ENCODE peak calls at places on chromosomes 2 and 18, in five cellular contexts. B is HEK293T, U is NT2/D1, R is GM12878, W is HepG2. Q is an unnamed sample.

GRCh38 chr18:24014986-24015896 is 687 bp downstream of the TTC39C start:
- DNase-seq in B (peak), U (no peak), R (no peak), W (peak), Q (no peak)

GRCh38 chr2:128736689-128737545 is 418.2 kb upstream of the HS6ST1 start:
- DNase-seq in B (peak), U (peak), R (no peak), W (peak), Q (peak)

GRCh38 chr2:223054193-223054781 is 2.3 kb downstream of the KCNE4 start:
- DNase-seq in B (no peak), U (no peak), R (no peak), W (no peak), Q (no peak)

GRCh38 chr2:120424274-120424796 is 78.4 kb downstream of the INHBB start:
- DNase-seq in B (no peak), U (no peak), R (no peak), W (no peak), Q (peak)

GRCh38 chr2:2827237-2827636 is 496.2 kb upstream of the MYT1L start:
- DNase-seq in B (no peak), U (no peak), R (no peak), W (no peak), Q (peak)

GRCh38 chr18:2984703-2985261 is 28.2 kb downstream of the LPIN2 start:
- DNase-seq in B (no peak), U (no peak), R (no peak), W (peak), Q (no peak)

GRCh38 chr18:25282282-25282681 is 69.7 kb downstream of the ZNF521 start:
- DNase-seq in B (no peak), U (no peak), R (no peak), W (no peak), Q (no peak)

GRCh38 chr2:96687266-96687665 is 44.7 kb downstream of the FER1L5 start:
- DNase-seq in B (no peak), U (no peak), R (no peak), W (peak), Q (no peak)

GRCh38 chr18:9417081-9417841 is 58.1 kb upstream of the RALBP1 start:
- DNase-seq in B (peak), U (no peak), R (no peak), W (no peak), Q (no peak)

GRCh38 chr18:7207366-7207765 is 23.5 kb upstream of the LRRC30 start:
- DNase-seq in B (no peak), U (no peak), R (no peak), W (no peak), Q (no peak)

GRCh38 chr2:152019732-152020131 is 79.1 kb downstream of the CACNB4 start:
- DNase-seq in B (no peak), U (no peak), R (no peak), W (no peak), Q (no peak)

GRCh38 chr2:209661286-209661685 is 110.3 kb upstream of the UNC80 start:
- DNase-seq in B (no peak), U (peak), R (no peak), W (no peak), Q (no peak)

GRCh38 chr2:195368530-195369216 is 288.4 kb upstream of the SLC39A10 start:
- DNase-seq in B (no peak), U (no peak), R (no peak), W (no peak), Q (no peak)

GRCh38 chr2:144346229-144346628 is 173.7 kb downstream of the ZEB2 start:
- DNase-seq in B (no peak), U (no peak), R (no peak), W (no peak), Q (no peak)

GRCh38 chr2:98658816-98659486 is 50.6 kb downstream of the UNC50 start:
- DNase-seq in B (no peak), U (no peak), R (no peak), W (no peak), Q (no peak)

GRCh38 chr2:9478526-9478925 is 4.2 kb downstream of the IAH1 start:
- DNase-seq in B (no peak), U (no peak), R (no peak), W (no peak), Q (no peak)

GRCh38 chr2:15829091-15829801 is 111.1 kb upstream of the MYCN start:
- DNase-seq in B (no peak), U (no peak), R (no peak), W (no peak), Q (no peak)

GRCh38 chr2:216553841-216554240 is 55.2 kb downstream of the RPL37A start:
- DNase-seq in B (no peak), U (no peak), R (no peak), W (no peak), Q (no peak)

GRCh38 chr2:235300368-235301201 is 193.3 kb upstream of the AGAP1 start:
- DNase-seq in B (no peak), U (no peak), R (no peak), W (no peak), Q (no peak)

GRCh38 chr2:131055169-131056065 is 37.8 kb downstream of the FAM168B start:
- DNase-seq in B (no peak), U (no peak), R (no peak), W (no peak), Q (no peak)

GRCh38 chr18:37669991-37670534 is 104.5 kb upstream of the CELF4 start:
- DNase-seq in B (no peak), U (no peak), R (no peak), W (no peak), Q (no peak)

GRCh38 chr2:160315337-160315736 is 115.3 kb upstream of the ITGB6 start:
- DNase-seq in B (no peak), U (no peak), R (no peak), W (no peak), Q (no peak)

GRCh38 chr2:217666338-217666737 is 336.5 kb downstream of the TNS1 start:
- DNase-seq in B (no peak), U (no peak), R (no peak), W (no peak), Q (no peak)

GRCh38 chr18:53944721-53945120 is 279.7 kb downstream of the MBD2 start:
- DNase-seq in B (no peak), U (peak), R (no peak), W (no peak), Q (peak)

GRCh38 chr2:223451-223850 is 40.4 kb downstream of the SH3YL1 start:
- DNase-seq in B (no peak), U (no peak), R (no peak), W (no peak), Q (no peak)

GRCh38 chr2:174925046-174925784 is 80.0 kb downstream of the CHN1 start:
- DNase-seq in B (no peak), U (peak), R (no peak), W (no peak), Q (no peak)

GRCh38 chr2:84840306-84840705 is 40.6 kb downstream of the TRABD2A start:
- DNase-seq in B (no peak), U (no peak), R (no peak), W (no peak), Q (no peak)

GRCh38 chr2:162629085-162629484 is 209.5 kb downstream of the KCNH7 start:
- DNase-seq in B (no peak), U (no peak), R (no peak), W (no peak), Q (no peak)

GRCh38 chr18:51660316-51660715 is 462.8 kb upstream of the MEX3C start:
- DNase-seq in B (no peak), U (no peak), R (no peak), W (no peak), Q (no peak)

GRCh38 chr2:14927021-14927564 is 294.6 kb downstream of the LRATD1 start:
- DNase-seq in B (no peak), U (no peak), R (no peak), W (peak), Q (no peak)

GRCh38 chr18:12520442-12520992 is 112.8 kb downstream of the PRELID3A start:
- DNase-seq in B (no peak), U (no peak), R (no peak), W (no peak), Q (no peak)

GRCh38 chr2:36783276-36783675 is 86.8 kb downstream of the VIT start:
- DNase-seq in B (no peak), U (no peak), R (no peak), W (no peak), Q (no peak)

GRCh38 chr2:165163771-165164170 is 40.1 kb downstream of the SCN3A start:
- DNase-seq in B (no peak), U (no peak), R (no peak), W (no peak), Q (no peak)

GRCh38 chr18:76588591-76589303 is 93.7 kb upstream of the ZNF516 start:
- DNase-seq in B (no peak), U (no peak), R (no peak), W (no peak), Q (no peak)

GRCh38 chr2:65045651-65046050 is 10.6 kb upstream of the CEP68 start:
- DNase-seq in B (no peak), U (peak), R (no peak), W (no peak), Q (peak)

GRCh38 chr2:172426635-172427255 is 641 bp upstream of the ITGA6 start:
- DNase-seq in B (no peak), U (no peak), R (no peak), W (no peak), Q (no peak)

GRCh38 chr2:172423120-172423519 is 4.3 kb upstream of the ITGA6 start:
- DNase-seq in B (no peak), U (no peak), R (no peak), W (no peak), Q (no peak)

GRCh38 chr2:172427990-172428840 is 829 bp downstream of the ITGA6 start:
- DNase-seq in B (peak), U (peak), R (no peak), W (peak), Q (peak)

GRCh38 chr2:172427256-172427989 is at the start of gene ITGA6:
- DNase-seq in B (peak), U (peak), R (no peak), W (peak), Q (peak)

DNA sequence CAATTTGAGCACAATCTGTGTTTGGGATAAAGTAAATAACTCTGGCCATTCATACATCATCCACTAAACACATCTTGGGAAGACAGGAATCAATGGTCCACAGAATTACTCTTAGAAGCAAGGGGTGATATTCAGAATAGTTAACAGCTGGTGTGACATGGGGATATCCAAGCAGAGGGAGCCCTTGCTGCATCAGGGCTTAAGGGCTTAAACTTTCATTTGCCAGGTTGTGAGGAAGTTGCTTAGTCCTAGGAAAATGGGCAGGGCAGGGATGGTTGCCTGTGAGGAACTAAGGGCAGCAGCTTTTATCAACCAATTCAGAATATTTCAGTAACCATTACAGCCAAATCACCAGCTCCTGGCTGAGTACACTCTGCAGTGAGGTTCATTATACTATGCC is 2.0 kb upstream of the ITGA6 start:
- DNase-seq in B (no peak), U (no peak), R (no peak), W (no peak), Q (no peak)
- TF ChIP-seq SUZ12 in B (no peak), U (no peak), R (no peak), W (no peak), Q (no peak)

GRCh38 chr2:146477383-146477782 is 1367.4 kb upstream of the ACVR2A start:
- DNase-seq in B (no peak), U (no peak), R (no peak), W (no peak), Q (no peak)

DNA sequence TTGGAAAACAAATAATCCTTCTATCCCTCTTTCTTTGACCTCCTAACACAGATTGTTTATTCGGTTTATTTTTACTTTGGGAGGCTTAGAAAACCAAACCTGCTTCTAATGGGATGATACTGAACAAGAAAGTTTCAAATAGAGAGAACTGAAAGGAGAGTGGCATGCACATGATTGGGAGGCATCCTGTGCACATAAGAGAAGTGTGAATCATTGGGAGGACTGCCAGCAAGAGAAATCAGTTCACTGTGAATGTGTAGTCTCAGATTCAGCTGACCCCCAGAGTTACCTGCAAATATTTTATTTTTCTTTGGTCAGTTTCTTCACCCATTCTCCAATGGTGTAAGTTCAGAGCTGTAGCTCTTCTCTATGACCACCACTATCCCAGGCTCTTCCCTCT is 1363.2 kb upstream of the ACVR2A start:
- DNase-seq in B (no peak), U (no peak), R (no peak), W (no peak), Q (no peak)
- TF ChIP-seq SUZ12 in B (no peak), U (no peak), R (no peak), W (no peak), Q (no peak)

GRCh38 chr2:201234167-201235139 is 25.9 kb upstream of the CASP8 start:
- DNase-seq in B (no peak), U (no peak), R (no peak), W (no peak), Q (peak)

GRCh38 chr2:201237486-201238241 is 22.7 kb upstream of the CASP8 start:
- DNase-seq in B (no peak), U (no peak), R (no peak), W (no peak), Q (no peak)

GRCh38 chr2:201233192-201234166 is 26.9 kb upstream of the CASP8 start:
- DNase-seq in B (peak), U (no peak), R (peak), W (peak), Q (peak)

GRCh38 chr2:201232125-201232815 is 28.1 kb upstream of the CASP8 start:
- DNase-seq in B (peak), U (peak), R (peak), W (peak), Q (peak)

GRCh38 chr2:201235865-201236811 is 24.2 kb upstream of the CASP8 start:
- DNase-seq in B (peak), U (peak), R (no peak), W (peak), Q (peak)
- TF ChIP-seq SUZ12 in B (no peak), U (no peak), R (no peak), W (no peak), Q (no peak)

GRCh38 chr2:79876430-79876829 is 363.6 kb downstream of the CTNNA2 start:
- DNase-seq in B (peak), U (no peak), R (no peak), W (peak), Q (no peak)
- TF ChIP-seq SUZ12 in B (no peak), U (no peak), R (no peak), W (no peak), Q (no peak)